ENCODE peak calls at places on chromosomes 4 and X, in ten cellular contexts. I, H, B, T, Y, A, P, W, O and U are unnamed samples.
A peak's percentile ranks its signal among the peaks of the same experiment; 100 is the strongest.

GRCh38 chr4:23921993-23922392 is 32.1 kb upstream of the PPARGC1A start:
- DNase-seq in I (no peak), H (no peak), B (no peak), T (no peak), Y (no peak), A (no peak), P (no peak), W (no peak), O (no peak), U (no peak)

GRCh38 chr4:168150651-168151050 is 58.3 kb downstream of the ANXA10 start:
- DNase-seq in I (no peak), H (no peak), B (no peak), T (no peak), Y (no peak), A (no peak), P (no peak), W (no peak), O (no peak), U (no peak)

GRCh38 chr4:116122131-116122530 is 963.2 kb downstream of the TRAM1L1 start:
- DNase-seq in I (no peak), H (no peak), B (no peak), T (no peak), Y (no peak), A (no peak), P (peak; percentile 7), W (no peak), O (no peak), U (no peak)

GRCh38 chrX:71634366-71634765 is 16.1 kb upstream of the CXCR3 start:
- DNase-seq in I (no peak), H (no peak), B (no peak), T (no peak), Y (no peak), A (peak; percentile 37), P (no peak), W (no peak), O (no peak), U (no peak)

GRCh38 chrX:148755111-148755510 is 254.7 kb downstream of the AFF2 start:
- DNase-seq in I (no peak), H (no peak), B (no peak), T (no peak), Y (no peak), A (no peak), P (no peak), W (no peak), O (no peak), U (no peak)

GRCh38 chr4:3316146-3316545 is 23.3 kb downstream of the RGS12 start:
- DNase-seq in I (no peak), H (no peak), B (no peak), T (peak; percentile 48), Y (no peak), A (no peak), P (no peak), W (no peak), O (no peak), U (no peak)

GRCh38 chr4:59409647-59410046 is 1790.5 kb upstream of the ADGRL3 start:
- DNase-seq in I (no peak), H (no peak), B (no peak), T (no peak), Y (no peak), A (no peak), P (no peak), W (no peak), O (no peak), U (no peak)

GRCh38 chr4:151659631-151660030 is 101.2 kb downstream of the GATB start:
- DNase-seq in I (no peak), H (no peak), B (no peak), T (no peak), Y (no peak), A (no peak), P (no peak), W (peak; percentile 56), O (no peak), U (no peak)

GRCh38 chr4:165129924-165130323 is 17.3 kb upstream of the TMEM192 start:
- DNase-seq in I (no peak), H (no peak), B (no peak), T (no peak), Y (no peak), A (no peak), P (no peak), W (no peak), O (no peak), U (no peak)

GRCh38 chr4:165124488-165124887 is 11.8 kb upstream of the TMEM192 start:
- DNase-seq in I (no peak), H (no peak), B (no peak), T (no peak), Y (no peak), A (no peak), P (peak; percentile 12), W (no peak), O (no peak), U (no peak)
- TF ChIP-seq CTCF in I (no peak), H (no peak), B (no peak), T (no peak), Y (no peak), A (no peak), P (no peak), W (no peak), O (no peak), U (no peak)

GRCh38 chr4:73870260-73870659 is 1.1 kb downstream of the CXCL1 start:
- DNase-seq in I (no peak), H (peak; percentile 23), B (peak; percentile 44), T (no peak), Y (no peak), A (no peak), P (peak; percentile 48), W (no peak), O (no peak), U (no peak)

GRCh38 chr4:73870778-73871177 is 1.6 kb downstream of the CXCL1 start:
- DNase-seq in I (no peak), H (no peak), B (no peak), T (no peak), Y (no peak), A (no peak), P (no peak), W (no peak), O (no peak), U (no peak)

GRCh38 chr4:73871911-73872310 is 2.7 kb downstream of the CXCL1 start:
- DNase-seq in I (no peak), H (no peak), B (no peak), T (no peak), Y (no peak), A (no peak), P (no peak), W (no peak), O (no peak), U (no peak)

GRCh38 chr4:73874386-73874785 is 5.2 kb downstream of the CXCL1 start:
- DNase-seq in I (no peak), H (no peak), B (no peak), T (no peak), Y (no peak), A (no peak), P (no peak), W (no peak), O (no peak), U (no peak)

DNA sequence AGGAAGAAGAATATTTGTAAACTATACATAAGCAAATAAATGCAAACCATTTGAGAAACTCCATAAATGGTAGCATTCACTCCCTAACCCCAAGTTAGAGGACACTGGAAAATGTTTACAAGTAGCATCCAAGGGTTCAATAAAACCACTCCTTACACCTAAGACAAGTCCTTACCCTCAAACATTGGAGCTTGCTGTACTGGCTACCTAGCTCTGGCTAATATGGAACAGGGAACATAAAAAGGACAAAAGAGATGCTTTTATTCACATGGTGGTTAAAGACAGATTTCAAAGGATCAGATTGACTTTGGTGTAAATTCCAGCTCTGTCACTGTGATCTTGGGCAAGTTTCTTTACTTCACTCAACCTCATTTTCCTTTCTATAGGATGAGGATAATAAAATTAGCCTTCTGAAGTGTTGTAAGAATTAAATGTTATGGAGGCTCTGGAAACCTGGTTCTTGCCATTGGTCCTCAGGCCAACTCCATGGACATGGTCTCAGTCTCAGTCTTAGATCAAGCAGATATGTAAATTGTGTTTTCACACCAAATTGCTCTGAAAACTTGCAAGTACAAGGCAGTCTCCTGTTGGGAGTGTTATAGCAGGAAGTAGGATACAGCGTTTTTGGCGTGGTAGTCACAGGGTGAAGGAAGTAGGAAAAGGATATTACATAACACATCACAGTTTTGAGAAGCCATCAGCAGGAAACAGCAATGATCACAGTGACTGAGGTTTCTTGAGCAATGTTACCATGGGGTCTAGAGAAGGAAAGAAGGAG is 3.3 kb downstream of the CXCL1 start:
- DNase-seq in I (no peak), H (peak; percentile 18), B (no peak), T (no peak), Y (no peak), A (no peak), P (no peak), W (no peak), O (no peak), U (no peak)
- TF ChIP-seq POLR2A in I (no peak), H (peak; percentile 23), B (no peak), T (no peak), Y (no peak), A (no peak), P (no peak), W (no peak), O (no peak), U (no peak)

GRCh38 chrX:41559235-41559634 is 112.1 kb downstream of the NYX start:
- DNase-seq in I (no peak), H (no peak), B (no peak), T (no peak), Y (no peak), A (no peak), P (no peak), W (no peak), O (no peak), U (no peak)

GRCh38 chrX:41556958-41557357 is 109.8 kb downstream of the NYX start:
- DNase-seq in I (no peak), H (no peak), B (no peak), T (no peak), Y (no peak), A (no peak), P (no peak), W (no peak), O (no peak), U (no peak)

GRCh38 chrX:41561045-41561444 is 113.9 kb downstream of the NYX start:
- DNase-seq in I (peak; percentile 17), H (peak; percentile 40), B (no peak), T (no peak), Y (no peak), A (no peak), P (peak; percentile 49), W (peak; percentile 6), O (peak; percentile 59), U (no peak)

GRCh38 chrX:41559662-41560061 is 112.5 kb downstream of the NYX start:
- DNase-seq in I (no peak), H (peak; percentile 4), B (no peak), T (no peak), Y (no peak), A (no peak), P (no peak), W (peak; percentile 4), O (peak; percentile 17), U (no peak)

GRCh38 chrX:41558531-41558930 is 111.4 kb downstream of the NYX start:
- DNase-seq in I (no peak), H (no peak), B (no peak), T (no peak), Y (no peak), A (no peak), P (peak; percentile 29), W (no peak), O (no peak), U (no peak)
- TF ChIP-seq CTCF in I (peak; percentile 33), H (no peak), B (peak; percentile 9), T (no peak), Y (peak; percentile 11), A (peak; percentile 47), P (peak; percentile 65), W (peak; percentile 27), O (peak; percentile 57), U (no peak)

GRCh38 chr4:145480257-145480656 is 1.4 kb upstream of the SMAD1 start:
- DNase-seq in I (no peak), H (no peak), B (no peak), T (no peak), Y (no peak), A (no peak), P (no peak), W (no peak), O (no peak), U (no peak)

GRCh38 chr4:145484240-145484846 is 2.7 kb downstream of the SMAD1 start:
- DNase-seq in I (no peak), H (no peak), B (no peak), T (no peak), Y (no peak), A (no peak), P (no peak), W (no peak), O (no peak), U (no peak)

GRCh38 chr4:145481942-145482208 is 222 bp downstream of the SMAD1 start:
- DNase-seq in I (no peak), H (no peak), B (no peak), T (no peak), Y (no peak), A (no peak), P (no peak), W (no peak), O (no peak), U (no peak)

GRCh38 chr4:145482209-145483021 is 762 bp downstream of the SMAD1 start:
- DNase-seq in I (peak; percentile 28), H (peak; percentile 78), B (peak; percentile 61), T (peak; percentile 64), Y (peak; percentile 16), A (peak; percentile 62), P (peak; percentile 46), W (peak; percentile 48), O (peak; percentile 55), U (peak; percentile 59)

GRCh38 chr4:145481164-145481941 is at the start of gene SMAD1:
- DNase-seq in I (no peak), H (peak; percentile 94), B (peak; percentile 86), T (peak; percentile 83), Y (peak; percentile 57), A (peak; percentile 92), P (peak; percentile 72), W (peak; percentile 66), O (peak; percentile 87), U (peak; percentile 93)
- TF ChIP-seq POLR2A in I (peak; percentile 45), H (peak; percentile 96), B (peak; percentile 77), T (no peak), Y (no peak), A (peak; percentile 63), P (peak; percentile 44), W (no peak), O (peak; percentile 76), U (peak; percentile 73)